ENCODE peak calls at places on chromosomes 13 and 19, in eight cellular contexts. U, M, B, J, G, O, Z and V are unnamed samples.

GRCh38 chr19:44848036-44848804 is 2.1 kb downstream of the NECTIN2 start:
- DNase-seq in B (peak; percentile 49), Z (peak; percentile 33), G (peak; percentile 50), M (peak; percentile 18), J (peak; percentile 30), U (no peak), O (no peak), V (peak; percentile 63)

GRCh38 chr19:38661996-38662395 is 14.5 kb downstream of the ACTN4 start:
- DNase-seq in M (no peak), G (no peak), O (no peak), J (peak; percentile 77), B (no peak), U (no peak), Z (no peak), V (no peak)

GRCh38 chr13:73684286-73684685 is 449.9 kb downstream of the KLF12 start:
- DNase-seq in Z (no peak), M (no peak), U (no peak), B (no peak), O (no peak), G (no peak), J (no peak), V (no peak)

GRCh38 chr19:29858000-29858596 is 46.3 kb downstream of the CCNE1 start:
- DNase-seq in Z (no peak), J (peak; percentile 45), B (no peak), G (peak; percentile 70), O (no peak), M (peak; percentile 72), U (no peak), V (no peak)

GRCh38 chr19:44092108-44092507 is 2.1 kb upstream of the ZNF224 start:
- DNase-seq in O (no peak), B (no peak), M (no peak), G (no peak), U (no peak), J (no peak), Z (no peak), V (no peak)

GRCh38 chr13:27923794-27924528 is 4.2 kb downstream of the PDX1 start:
- DNase-seq in M (peak; percentile 31), U (no peak), J (peak; percentile 18), G (no peak), B (no peak), O (peak; percentile 78), Z (no peak), V (no peak)

GRCh38 chr13:24500977-24501376 is 11.6 kb downstream of the PARP4 start:
- DNase-seq in M (no peak), Z (peak; percentile 56), O (no peak), B (peak; percentile 58), U (no peak), G (no peak), J (no peak), V (peak; percentile 83)

GRCh38 chr19:43784981-43785808 is 4.4 kb upstream of the KCNN4 start:
- DNase-seq in G (peak; percentile 73), U (peak; percentile 33), B (peak; percentile 57), J (peak; percentile 79), O (peak; percentile 70), Z (peak; percentile 54), M (peak; percentile 71), V (peak; percentile 75)

GRCh38 chr13:63880705-63881104 is 2465.1 kb upstream of the PCDH20 start:
- DNase-seq in G (no peak), B (no peak), O (no peak), J (no peak), M (no peak), U (no peak), Z (no peak), V (no peak)

GRCh38 chr13:32261567-32261966 is 53.6 kb downstream of the ZAR1L start:
- DNase-seq in U (no peak), M (no peak), J (peak; percentile 48), Z (peak; percentile 33), B (peak; percentile 94), G (no peak), O (no peak), V (peak; percentile 97)

GRCh38 chr13:106587787-106588186 is 19.9 kb upstream of the ARGLU1 start:
- DNase-seq in O (no peak), Z (no peak), J (peak; percentile 35), G (no peak), M (no peak), U (no peak), B (no peak), V (no peak)

GRCh38 chr19:55434356-55434755 is 8.7 kb downstream of the SHISA7 start:
- DNase-seq in Z (no peak), B (no peak), J (no peak), O (peak; percentile 4), M (no peak), G (no peak), U (no peak), V (no peak)

GRCh38 chr19:42420055-42420544 is 7.1 kb downstream of the LIPE start:
- DNase-seq in J (peak; percentile 78), Z (peak; percentile 46), G (peak; percentile 74), M (peak; percentile 87), O (peak; percentile 83), B (peak; percentile 44), U (peak; percentile 70), V (peak; percentile 52)

GRCh38 chr13:98326274-98326673 is 149.2 kb upstream of the RNF113B start:
- DNase-seq in Z (no peak), O (no peak), B (no peak), M (no peak), J (no peak), U (no peak), G (peak; percentile 22), V (no peak)

GRCh38 chr13:99821741-99822140 is 149.8 kb downstream of the ZIC5 start:
- DNase-seq in Z (no peak), B (no peak), M (no peak), O (no peak), J (no peak), U (no peak), G (no peak), V (no peak)

GRCh38 chr13:104608280-104608679 is 1542.1 kb upstream of the SLC10A2 start:
- DNase-seq in M (no peak), B (no peak), G (no peak), O (no peak), U (no peak), J (no peak), Z (no peak), V (no peak)

GRCh38 chr19:16429066-16429758 is 42.6 kb downstream of the EPS15L1 start:
- DNase-seq in M (no peak), G (no peak), Z (no peak), B (no peak), U (no peak), O (no peak), J (no peak), V (no peak)